ENCODE peak calls at places on chromosomes 5 and 9, in seven cellular contexts. Q is NT2/D1; H is heart right ventricle; W is Peyer's patch; N is transverse colon; L is CD8-positive, alpha-beta memory T cell; D is tibial nerve. Y is an unnamed sample.

GRCh38 chr9:72540348-72540873 is 19.0 kb downstream of the TMC1 start:
- DNase-seq in Q (no peak), H (no peak), W (no peak), N (no peak), L (no peak), D (no peak), Y (no peak)

GRCh38 chr5:17436766-17437221 is 61.2 kb upstream of the TAF11L2 start:
- DNase-seq in Q (no peak), H (no peak), W (no peak), N (no peak), L (no peak), D (peak; percentile 8), Y (no peak)

GRCh38 chr5:100824635-100825034 is 78.4 kb downstream of the ST8SIA4 start:
- DNase-seq in Q (no peak), H (no peak), W (no peak), N (no peak), L (no peak), D (no peak), Y (no peak)

GRCh38 chr9:6929428-6929827 is 171.7 kb downstream of the KDM4C start:
- DNase-seq in Q (no peak), H (no peak), W (no peak), N (no peak), L (no peak), D (no peak), Y (no peak)

GRCh38 chr5:173686950-173687349 is 70.5 kb upstream of the BOD1 start:
- DNase-seq in Q (no peak), H (no peak), W (no peak), N (no peak), L (no peak), D (no peak), Y (no peak)

GRCh38 chr9:88532320-88532719 is 2.7 kb upstream of the NXNL2 start:
- DNase-seq in Q (peak; percentile 87), H (peak; percentile 19), W (no peak), N (no peak), L (no peak), D (no peak), Y (no peak)

GRCh38 chr5:30991462-30991861 is 202.0 kb upstream of the CDH6 start:
- DNase-seq in Q (no peak), H (no peak), W (no peak), N (no peak), L (no peak), D (no peak), Y (no peak)

GRCh38 chr5:53923969-53924876 is 363.8 kb downstream of the NDUFS4 start:
- DNase-seq in Q (no peak), H (no peak), W (no peak), N (no peak), L (no peak), D (no peak), Y (no peak)

GRCh38 chr9:35619800-35620158 is 1.6 kb upstream of the CD72 start:
- DNase-seq in Q (no peak), H (no peak), W (no peak), N (no peak), L (no peak), D (no peak), Y (no peak)

GRCh38 chr5:58466939-58467338 is 7.1 kb upstream of the PLK2 start:
- DNase-seq in Q (peak; percentile 35), H (no peak), W (no peak), N (peak; percentile 29), L (no peak), D (no peak), Y (no peak)

DNA sequence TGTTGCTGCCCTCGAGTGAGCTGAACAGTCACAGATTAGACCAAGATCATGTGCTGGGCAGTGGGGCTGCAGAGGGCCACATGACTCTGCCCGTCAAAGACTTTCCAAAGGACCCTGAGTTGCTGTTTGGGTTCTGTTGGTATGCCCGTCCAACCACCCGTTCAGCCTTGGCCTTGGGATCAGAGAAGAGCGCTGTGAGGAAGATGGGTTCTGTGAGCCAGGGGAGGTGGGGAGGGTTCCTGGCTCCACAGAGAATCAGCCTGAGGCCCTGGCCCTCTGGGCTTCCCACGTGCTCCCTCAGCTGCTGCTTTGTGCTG is 72.6 kb downstream of the RGS3 start:
- DNase-seq in Q (no peak), H (no peak), W (no peak), N (no peak), L (no peak), D (no peak), Y (no peak)
- H3K36me3 ChIP-seq in Q (peaks cover 12% of the 10 kb centered on the region), H (no peaks in the 10 kb centered on the region), W (no peaks in the 10 kb centered on the region), N (no peaks in the 10 kb centered on the region), L (peaks cover 18% of the 10 kb centered on the region), D (no peaks in the 10 kb centered on the region), Y (peaks cover 47% of the 10 kb centered on the region)

GRCh38 chr9:127953768-127954505 is 16.3 kb upstream of the DPM2 start:
- DNase-seq in Q (no peak), H (peak; percentile 6), W (no peak), N (no peak), L (no peak), D (no peak), Y (no peak)
- H3K4me1 ChIP-seq in Q (peaks cover 30% of the 10 kb centered on the region), H (peaks cover 64% of the 10 kb centered on the region), W (peaks cover 64% of the 10 kb centered on the region), N (peaks cover 43% of the 10 kb centered on the region), L (peaks cover 95% of the 10 kb centered on the region), D (peaks cover 87% of the 10 kb centered on the region), Y (peaks cover 95% of the 10 kb centered on the region)

DNA sequence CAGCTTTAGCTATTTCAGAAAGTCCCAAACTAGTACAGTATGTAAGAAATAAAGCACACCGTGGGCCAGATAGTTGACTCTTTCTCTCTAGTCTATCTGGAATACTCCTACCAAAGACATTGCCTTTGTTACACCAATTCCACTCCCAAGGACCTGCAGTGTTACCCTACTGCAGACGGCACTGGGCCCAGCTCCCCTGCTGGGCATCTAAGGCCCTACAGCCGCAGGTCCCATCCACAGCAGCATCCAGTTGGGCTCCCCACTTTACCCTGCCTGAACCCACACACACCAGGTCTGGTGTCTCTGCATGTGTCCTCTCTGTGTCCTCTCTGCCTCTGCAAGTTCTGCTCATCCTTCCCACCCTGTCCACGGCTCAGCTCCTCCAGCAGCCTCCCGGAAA is 22.5 kb downstream of the TNIP1 start:
- DNase-seq in Q (no peak), H (no peak), W (no peak), N (no peak), L (no peak), D (no peak), Y (no peak)
- H3K36me3 ChIP-seq in Q (peaks cover 79% of the 10 kb centered on the region), H (no peaks in the 10 kb centered on the region), W (no peaks in the 10 kb centered on the region), N (peaks cover 23% of the 10 kb centered on the region), L (peaks cover 76% of the 10 kb centered on the region), D (peaks cover 3% of the 10 kb centered on the region), Y (peaks cover 89% of the 10 kb centered on the region)

DNA sequence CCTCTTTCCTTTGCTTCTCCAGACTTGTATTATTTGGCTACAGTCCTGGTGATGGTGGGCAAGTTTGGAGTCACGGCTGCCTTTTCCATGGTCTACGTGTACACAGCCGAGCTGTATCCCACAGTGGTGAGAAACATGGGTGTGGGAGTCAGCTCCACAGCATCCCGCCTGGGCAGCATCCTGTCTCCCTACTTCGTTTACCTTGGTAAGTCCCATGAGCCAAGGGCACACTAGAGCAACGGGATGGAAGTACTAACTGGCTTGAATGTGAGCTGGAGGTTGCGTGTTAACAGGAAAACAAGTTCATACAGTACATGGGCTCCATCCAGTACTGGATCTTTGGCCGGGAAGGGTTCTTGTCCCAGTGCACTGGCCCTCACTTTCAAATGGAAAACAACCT is 22.9 kb downstream of the SLC22A5 start:
- DNase-seq in Q (no peak), H (no peak), W (no peak), N (no peak), L (no peak), D (no peak), Y (no peak)
- H3K4me1 ChIP-seq in Q (peaks cover 4% of the 10 kb centered on the region), H (peaks cover 36% of the 10 kb centered on the region), W (peaks cover 11% of the 10 kb centered on the region), N (peaks cover 9% of the 10 kb centered on the region), L (peaks cover 48% of the 10 kb centered on the region), D (peaks cover 21% of the 10 kb centered on the region), Y (peaks cover 51% of the 10 kb centered on the region)

Y was measured in CD4-positive, alpha-beta memory T cell.